ENCODE peak calls at places on chromosomes 6 and 20, in seven cellular contexts. One of them, this sample, is unnamed.

GRCh38 chr20:18702736-18703135 is 110.8 kb upstream of the SCP2D1 start:
- DNase-seq in GM13977: no peak
- DNase-seq in COLO829: no peak
- DNase-seq in NCI-H524 treated with DMSO at 0.1 percent for 48 hours: no peak
- DNase-seq in NCI-H2081: no peak
- DNase-seq in NB4: no peak
- DNase-seq in T-cell: no peak
- DNase-seq in this sample: no peak

GRCh38 chr20:17024513-17025105 is 202.2 kb upstream of the PCSK2 start:
- DNase-seq in GM13977: no peak
- DNase-seq in COLO829: peak
- DNase-seq in NCI-H524 treated with DMSO at 0.1 percent for 48 hours: no peak
- DNase-seq in NCI-H2081: no peak
- DNase-seq in NB4: no peak
- DNase-seq in T-cell: no peak
- DNase-seq in this sample: no peak

GRCh38 chr20:61253264-61253639 is 1.2 kb downstream of the CDH4 start:
- DNase-seq in GM13977: no peak
- DNase-seq in COLO829: no peak
- DNase-seq in NCI-H524 treated with DMSO at 0.1 percent for 48 hours: no peak
- DNase-seq in NCI-H2081: no peak
- DNase-seq in NB4: no peak
- DNase-seq in T-cell: no peak
- DNase-seq in this sample: no peak

GRCh38 chr6:79946242-79946641 is 1.1 kb downstream of the ELOVL4 start:
- DNase-seq in GM13977: peak
- DNase-seq in COLO829: peak
- DNase-seq in NCI-H524 treated with DMSO at 0.1 percent for 48 hours: peak
- DNase-seq in NCI-H2081: peak
- DNase-seq in NB4: peak
- DNase-seq in T-cell: peak
- DNase-seq in this sample: peak

GRCh38 chr6:20160541-20161283 is 51.6 kb downstream of the MBOAT1 start:
- DNase-seq in GM13977: no peak
- DNase-seq in COLO829: peak
- DNase-seq in NCI-H524 treated with DMSO at 0.1 percent for 48 hours: no peak
- DNase-seq in NCI-H2081: no peak
- DNase-seq in NB4: no peak
- DNase-seq in T-cell: no peak
- DNase-seq in this sample: no peak

GRCh38 chr6:14905201-14905600 is 340.7 kb upstream of the JARID2 start:
- DNase-seq in GM13977: no peak
- DNase-seq in COLO829: no peak
- DNase-seq in NCI-H524 treated with DMSO at 0.1 percent for 48 hours: no peak
- DNase-seq in NCI-H2081: no peak
- DNase-seq in NB4: no peak
- DNase-seq in T-cell: no peak
- DNase-seq in this sample: no peak

GRCh38 chr6:56764081-56764566 is 121.4 kb upstream of the DST start:
- DNase-seq in GM13977: peak
- DNase-seq in COLO829: no peak
- DNase-seq in NCI-H524 treated with DMSO at 0.1 percent for 48 hours: no peak
- DNase-seq in NCI-H2081: no peak
- DNase-seq in NB4: peak
- DNase-seq in T-cell: no peak
- DNase-seq in this sample: peak

GRCh38 chr20:2626853-2627541 is 25.4 kb upstream of the NOP56 start:
- DNase-seq in GM13977: no peak
- DNase-seq in COLO829: no peak
- DNase-seq in NCI-H524 treated with DMSO at 0.1 percent for 48 hours: no peak
- DNase-seq in NCI-H2081: no peak
- DNase-seq in NB4: no peak
- DNase-seq in T-cell: no peak
- DNase-seq in this sample: no peak

GRCh38 chr20:32344835-32345506 is 13.2 kb upstream of the ASXL1 start:
- DNase-seq in GM13977: no peak
- DNase-seq in COLO829: no peak
- DNase-seq in NCI-H524 treated with DMSO at 0.1 percent for 48 hours: no peak
- DNase-seq in NCI-H2081: no peak
- DNase-seq in NB4: peak
- DNase-seq in T-cell: no peak
- DNase-seq in this sample: no peak

GRCh38 chr6:15961630-15962448 is 167.0 kb upstream of the MYLIP start:
- DNase-seq in GM13977: no peak
- DNase-seq in COLO829: no peak
- DNase-seq in NCI-H524 treated with DMSO at 0.1 percent for 48 hours: no peak
- DNase-seq in NCI-H2081: no peak
- DNase-seq in NB4: no peak
- DNase-seq in T-cell: no peak
- DNase-seq in this sample: no peak

GRCh38 chr20:23625236-23625964 is 12.4 kb downstream of the CST3 start:
- DNase-seq in GM13977: no peak
- DNase-seq in COLO829: no peak
- DNase-seq in NCI-H524 treated with DMSO at 0.1 percent for 48 hours: no peak
- DNase-seq in NCI-H2081: no peak
- DNase-seq in NB4: no peak
- DNase-seq in T-cell: no peak
- DNase-seq in this sample: no peak

GRCh38 chr6:137820425-137820824 is 46.6 kb upstream of the TNFAIP3 start:
- DNase-seq in GM13977: no peak
- DNase-seq in COLO829: no peak
- DNase-seq in NCI-H524 treated with DMSO at 0.1 percent for 48 hours: no peak
- DNase-seq in NCI-H2081: no peak
- DNase-seq in NB4: no peak
- DNase-seq in T-cell: no peak
- DNase-seq in this sample: no peak

GRCh38 chr6:111817451-111818146 is 55.7 kb downstream of the FYN start:
- DNase-seq in GM13977: no peak
- DNase-seq in COLO829: no peak
- DNase-seq in NCI-H524 treated with DMSO at 0.1 percent for 48 hours: no peak
- DNase-seq in NCI-H2081: no peak
- DNase-seq in NB4: no peak
- DNase-seq in T-cell: no peak
- DNase-seq in this sample: no peak

GRCh38 chr20:53816872-53817398 is 223.3 kb upstream of the ZNF217 start:
- DNase-seq in GM13977: no peak
- DNase-seq in COLO829: no peak
- DNase-seq in NCI-H524 treated with DMSO at 0.1 percent for 48 hours: no peak
- DNase-seq in NCI-H2081: no peak
- DNase-seq in NB4: no peak
- DNase-seq in T-cell: no peak
- DNase-seq in this sample: no peak

GRCh38 chr6:12602951-12603710 is 113.4 kb upstream of the PHACTR1 start:
- DNase-seq in GM13977: no peak
- DNase-seq in COLO829: no peak
- DNase-seq in NCI-H524 treated with DMSO at 0.1 percent for 48 hours: no peak
- DNase-seq in NCI-H2081: peak
- DNase-seq in NB4: peak
- DNase-seq in T-cell: no peak
- DNase-seq in this sample: no peak

GRCh38 chr6:38150681-38151296 is 331.3 kb downstream of the ZFAND3 start:
- DNase-seq in GM13977: no peak
- DNase-seq in COLO829: no peak
- DNase-seq in NCI-H524 treated with DMSO at 0.1 percent for 48 hours: no peak
- DNase-seq in NCI-H2081: no peak
- DNase-seq in NB4: no peak
- DNase-seq in T-cell: no peak
- DNase-seq in this sample: no peak

GRCh38 chr6:43952746-43953145 is 174.5 kb downstream of the MRPL14 start:
- DNase-seq in GM13977: no peak
- DNase-seq in COLO829: no peak
- DNase-seq in NCI-H524 treated with DMSO at 0.1 percent for 48 hours: no peak
- DNase-seq in NCI-H2081: no peak
- DNase-seq in NB4: peak
- DNase-seq in T-cell: no peak
- DNase-seq in this sample: no peak

GRCh38 chr6:142478117-142478516 is 176.3 kb downstream of the ADGRG6 start:
- DNase-seq in GM13977: no peak
- DNase-seq in COLO829: peak
- DNase-seq in NCI-H524 treated with DMSO at 0.1 percent for 48 hours: peak
- DNase-seq in NCI-H2081: no peak
- DNase-seq in NB4: peak
- DNase-seq in T-cell: no peak
- DNase-seq in this sample: no peak

GRCh38 chr20:62606551-62607201 is 35.6 kb upstream of the SLCO4A1 start:
- DNase-seq in GM13977: no peak
- DNase-seq in COLO829: no peak
- DNase-seq in NCI-H524 treated with DMSO at 0.1 percent for 48 hours: no peak
- DNase-seq in NCI-H2081: peak
- DNase-seq in NB4: peak
- DNase-seq in T-cell: no peak
- DNase-seq in this sample: no peak

GRCh38 chr20:63296411-63297299 is 3.7 kb downstream of the COL20A1 start:
- DNase-seq in GM13977: no peak
- DNase-seq in COLO829: no peak
- DNase-seq in NCI-H524 treated with DMSO at 0.1 percent for 48 hours: no peak
- DNase-seq in NCI-H2081: no peak
- DNase-seq in NB4: no peak
- DNase-seq in T-cell: no peak
- DNase-seq in this sample: no peak

GRCh38 chr6:65627015-65627414 is 80.0 kb downstream of the EYS start:
- DNase-seq in GM13977: no peak
- DNase-seq in COLO829: no peak
- DNase-seq in NCI-H524 treated with DMSO at 0.1 percent for 48 hours: no peak
- DNase-seq in NCI-H2081: no peak
- DNase-seq in NB4: no peak
- DNase-seq in T-cell: no peak
- DNase-seq in this sample: no peak

GRCh38 chr20:42179768-42180167 is 561.6 kb upstream of the CHD6 start:
- DNase-seq in GM13977: no peak
- DNase-seq in COLO829: no peak
- DNase-seq in NCI-H524 treated with DMSO at 0.1 percent for 48 hours: no peak
- DNase-seq in NCI-H2081: no peak
- DNase-seq in NB4: peak
- DNase-seq in T-cell: no peak
- DNase-seq in this sample: no peak

This sample was measured in CD4-positive, CD25-positive, alpha-beta regulatory T cell.